ENCODE peak calls at places on chromosome 13, in eight cellular contexts. K is cardiac fibroblast, B is type B pancreatic cell, I is RWPE1, T is fibroblast of lung, E is fibroblast of pulmonary artery, A is foreskin fibroblast, G is right atrium auricular region. C is an unnamed sample.

GRCh38 chr13:40236566-40237168 is 429.8 kb downstream of the FOXO1 start:
- DNase-seq in E (peak), I (no peak), A (peak), G (peak), B (no peak), T (peak), K (peak), C (no peak)

GRCh38 chr13:45833242-45833641 is 18.3 kb downstream of the SIAH3 start:
- DNase-seq in K (no peak), G (no peak), I (no peak), B (no peak), T (peak), A (no peak), E (no peak), C (peak)

GRCh38 chr13:76803831-76804230 is 82.4 kb downstream of the KCTD12 start:
- DNase-seq in A (no peak), K (no peak), I (no peak), B (no peak), E (no peak), T (no peak), G (no peak), C (no peak)

GRCh38 chr13:75779393-75779792 is 143.3 kb downstream of the LMO7 start:
- DNase-seq in G (no peak), T (no peak), A (no peak), E (no peak), K (no peak), I (no peak), B (no peak), C (no peak)

GRCh38 chr13:19150226-19150625 is 31.4 kb downstream of the TUBA3C start:
- DNase-seq in T (no peak), K (no peak), I (no peak), A (no peak), E (no peak), G (peak), B (no peak), C (no peak)

GRCh38 chr13:98142427-98143156 is at the start of gene FARP1:
- DNase-seq in G (no peak), E (peak), T (peak), B (peak), A (peak), I (peak), K (peak), C (peak)

GRCh38 chr13:99308481-99309087 is 1.4 kb upstream of the GPR183 start:
- DNase-seq in T (peak), K (peak), I (no peak), G (no peak), B (no peak), A (peak), E (peak), C (no peak)

GRCh38 chr13:74444877-74445479 is 310.8 kb upstream of the KLF12 start:
- DNase-seq in B (no peak), I (peak), E (no peak), T (peak), G (no peak), K (no peak), A (peak), C (no peak)

GRCh38 chr13:65595881-65596280 is 1634.3 kb downstream of the PCDH9 start:
- DNase-seq in B (no peak), G (no peak), E (peak), T (no peak), I (no peak), K (peak), A (peak), C (no peak)

GRCh38 chr13:61960981-61961380 is 545.3 kb upstream of the PCDH20 start:
- DNase-seq in K (no peak), G (no peak), T (no peak), E (no peak), I (no peak), B (no peak), A (no peak), C (no peak)

GRCh38 chr13:47598340-47598911 is 402.6 kb downstream of the SUCLA2 start:
- DNase-seq in G (no peak), A (peak), T (peak), B (no peak), I (peak), K (peak), E (peak), C (no peak)

GRCh38 chr13:53417601-53418000 is 389.0 kb downstream of the OLFM4 start:
- DNase-seq in I (no peak), E (no peak), B (no peak), A (no peak), K (no peak), G (no peak), T (no peak), C (no peak)

GRCh38 chr13:108957369-108958012 is 328.1 kb downstream of the MYO16 start:
- DNase-seq in B (no peak), T (peak), G (no peak), K (peak), I (peak), A (peak), E (peak), C (no peak)
- TF ChIP-seq CTCF in B (no peak), T (no peak), G (no peak), K (no peak), I (no peak), A (no peak), E (no peak), C (peak)

GRCh38 chr13:70932511-70932910 is 824.3 kb upstream of the KLHL1 start:
- DNase-seq in A (no peak), K (no peak), G (no peak), I (no peak), B (no peak), E (no peak), T (no peak), C (no peak)

GRCh38 chr13:70941454-70941853 is 833.2 kb upstream of the KLHL1 start:
- DNase-seq in G (no peak), A (no peak), I (no peak), B (no peak), T (no peak), K (no peak), E (no peak), C (no peak)

DNA sequence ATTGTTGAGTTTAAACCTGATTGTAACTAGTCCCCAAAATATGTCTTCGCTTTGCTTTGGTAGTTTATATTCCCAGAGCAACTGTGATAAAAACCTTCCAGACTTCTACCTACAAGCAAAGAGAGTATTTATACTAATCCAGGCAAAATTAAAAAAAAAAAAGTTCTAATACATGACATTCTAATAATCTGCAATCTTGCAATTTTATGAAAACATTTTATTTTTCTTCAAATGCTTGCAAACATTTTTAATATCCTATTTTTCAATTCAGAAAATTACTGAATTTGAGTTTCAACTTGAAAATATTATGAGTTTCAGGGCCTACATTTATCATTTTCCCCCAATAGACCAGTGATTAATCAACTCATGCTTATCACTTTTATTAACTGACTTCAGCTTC is 830.2 kb upstream of the KLHL1 start:
- DNase-seq in E (no peak), B (no peak), I (no peak), K (no peak), G (no peak), A (no peak), T (no peak), C (no peak)
- TF ChIP-seq CTCF in E (no peak), B (no peak), I (no peak), K (no peak), G (no peak), A (no peak), T (no peak), C (no peak)

DNA sequence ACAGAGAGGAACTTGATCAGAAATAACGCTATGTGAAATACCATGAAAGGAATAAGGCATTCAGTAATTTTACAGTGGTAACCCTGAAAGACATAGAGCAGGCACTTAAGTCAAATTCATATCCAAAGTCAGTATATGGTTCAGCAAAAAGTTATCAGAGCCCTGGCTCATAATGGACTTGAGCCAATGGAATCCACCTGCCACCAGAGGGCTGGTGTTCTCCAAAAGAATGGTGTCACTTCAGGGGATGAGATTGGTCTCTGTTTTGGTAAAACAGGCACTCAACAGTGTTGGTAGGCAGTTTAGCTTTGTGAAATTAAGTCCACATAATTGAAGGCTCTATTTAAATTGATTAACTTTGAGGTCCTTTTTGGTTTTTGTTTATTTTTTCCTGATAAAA is 93.9 kb downstream of the LIG4 start:
- DNase-seq in T (no peak), K (no peak), B (no peak), A (no peak), E (no peak), I (no peak), G (no peak), C (no peak)
- TF ChIP-seq CTCF in T (no peak), K (no peak), B (no peak), A (no peak), E (no peak), I (no peak), G (no peak), C (no peak)

GRCh38 chr13:43786766-43787517 is at the start of gene ENOX1:
- DNase-seq in A (peak), B (peak), I (peak), T (peak), G (no peak), E (peak), K (peak), C (peak)
- TF ChIP-seq CTCF in A (peak), B (peak), I (peak), T (no peak), G (no peak), E (no peak), K (peak), C (peak)

DNA sequence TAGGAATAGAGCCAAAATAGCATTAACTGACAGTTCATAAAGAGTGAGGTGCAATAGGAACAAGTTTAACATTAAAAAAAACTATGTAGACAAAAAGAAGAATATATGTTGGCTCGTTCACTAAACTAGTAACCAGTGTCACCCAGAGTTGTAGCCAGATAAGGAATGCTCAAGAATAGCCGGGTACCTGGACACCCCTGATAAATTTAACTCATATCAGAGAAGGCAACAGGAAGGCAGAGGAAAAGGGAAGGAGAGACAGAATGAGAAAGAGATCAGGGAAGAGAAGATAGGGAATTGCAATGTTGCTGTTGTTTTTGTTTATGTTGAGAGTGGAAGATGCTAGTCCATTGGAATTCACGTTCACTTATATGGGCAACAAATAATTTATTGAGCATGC is 31.6 kb upstream of the KATNAL1 start:
- DNase-seq in T (no peak), B (no peak), G (no peak), K (no peak), A (no peak), E (no peak), I (no peak), C (peak)
- TF ChIP-seq CTCF in T (no peak), B (no peak), G (no peak), K (no peak), A (no peak), E (no peak), I (no peak), C (no peak)

GRCh38 chr13:84430441-84430840 is 548.2 kb upstream of the SLITRK1 start:
- DNase-seq in K (peak), T (no peak), I (no peak), A (peak), B (no peak), E (peak), G (no peak), C (no peak)
- TF ChIP-seq CTCF in K (no peak), T (no peak), I (no peak), A (no peak), B (no peak), E (no peak), G (no peak), C (no peak)